ENCODE peak calls at places on chromosomes 11 and 22, in four cellular contexts. W, Y, P and T are unnamed samples.
A peak's percentile ranks its signal among the peaks of the same experiment; 100 is the strongest.

GRCh38 chr22:38788417-38788816 is 5.5 kb downstream of the DNAL4 start:
- DNase-seq in Y (no peak), P (no peak), W (no peak), T (peak; percentile 96)

GRCh38 chr11:65927904-65928397 is 8.7 kb downstream of the DRAP1 start:
- DNase-seq in P (peak; percentile 84), W (no peak), Y (peak; percentile 64), T (no peak)

GRCh38 chr11:30504468-30504867 is 81.7 kb downstream of the MPPED2 start:
- DNase-seq in W (no peak), P (no peak), Y (no peak), T (no peak)

GRCh38 chr11:115912484-115912945 is 408.3 kb upstream of the CADM1 start:
- DNase-seq in P (no peak), Y (no peak), W (no peak), T (peak; percentile 25)

GRCh38 chr22:49767355-49768062 is 60.2 kb downstream of the BRD1 start:
- DNase-seq in Y (peak; percentile 48), W (peak; percentile 38), P (peak; percentile 50), T (peak; percentile 57)

GRCh38 chr11:3639841-3640240 is 2.0 kb downstream of the ART5 start:
- DNase-seq in P (no peak), W (no peak), Y (no peak), T (no peak)

GRCh38 chr11:63505857-63506528 is at the start of gene LGALS12:
- DNase-seq in P (no peak), W (no peak), Y (peak; percentile 72), T (no peak)

GRCh38 chr11:7004482-7004881 is 15.7 kb downstream of the ZNF214 start:
- DNase-seq in P (no peak), Y (no peak), W (no peak), T (peak; percentile 86)

GRCh38 chr11:130086627-130087026 is 16.9 kb downstream of the APLP2 start:
- DNase-seq in Y (no peak), W (no peak), P (no peak), T (no peak)

GRCh38 chr11:67594480-67594879 is 10.9 kb downstream of the GSTP1 start:
- DNase-seq in P (no peak), Y (no peak), W (no peak), T (no peak)

GRCh38 chr22:29245626-29246385 is 22.0 kb downstream of the RHBDD3 start:
- DNase-seq in P (no peak), Y (peak; percentile 63), W (no peak), T (peak; percentile 54)

GRCh38 chr11:36452987-36453386 is 57.1 kb downstream of the TRAF6 start:
- DNase-seq in P (no peak), W (no peak), Y (no peak), T (no peak)

GRCh38 chr11:132780051-132780450 is 752.2 kb downstream of the OPCML start:
- DNase-seq in W (no peak), P (no peak), Y (no peak), T (no peak)

GRCh38 chr11:67355794-67356550 is 2.6 kb upstream of the POLD4 start:
- DNase-seq in Y (peak; percentile 1), W (no peak), P (no peak), T (no peak)

GRCh38 chr11:75077316-75077715 is 19.4 kb downstream of the OR2AT4 start:
- DNase-seq in W (no peak), Y (no peak), P (no peak), T (peak; percentile 19)

GRCh38 chr11:59191095-59191494 is 19.2 kb downstream of the DTX4 start:
- DNase-seq in Y (no peak), W (no peak), P (no peak), T (no peak)

GRCh38 chr11:100923555-100923954 is 206.1 kb downstream of the PGR start:
- DNase-seq in Y (no peak), W (no peak), P (no peak), T (peak; percentile 63)

GRCh38 chr22:37943471-37944198 is 9.8 kb downstream of the C22orf23 start:
- DNase-seq in Y (no peak), P (no peak), W (no peak), T (no peak)

GRCh38 chr11:68327586-68328370 is 15.4 kb downstream of the LRP5 start:
- DNase-seq in P (no peak), Y (no peak), W (no peak), T (no peak)

GRCh38 chr11:78808903-78809302 is 234.2 kb upstream of the NARS2 start:
- DNase-seq in W (no peak), P (no peak), Y (no peak), T (no peak)

GRCh38 chr11:76609736-76610370 is 60.7 kb downstream of the LRRC32 start:
- DNase-seq in Y (no peak), W (no peak), P (no peak), T (no peak)
- TF ChIP-seq CHD1 in Y (no peak), W (no peak), P (no peak), T (no peak)

GRCh38 chr11:119169272-119169719 is 771 bp downstream of the NLRX1 start:
- DNase-seq in P (no peak), W (peak; percentile 75), Y (no peak), T (no peak)
- TF ChIP-seq CHD1 in P (no peak), W (no peak), Y (no peak), T (no peak)

GRCh38 chr22:46626911-46627805 is 7.0 kb downstream of the GRAMD4 start:
- DNase-seq in P (no peak), Y (peak; percentile 51), W (peak; percentile 54), T (no peak)
- TF ChIP-seq CHD1 in P (no peak), Y (no peak), W (no peak), T (no peak)

GRCh38 chr11:96275807-96276594 is 67.0 kb downstream of the MAML2 start:
- DNase-seq in Y (no peak), P (no peak), W (no peak), T (peak; percentile 59)

GRCh38 chr11:96276836-96277235 is 66.2 kb downstream of the MAML2 start:
- DNase-seq in Y (no peak), W (no peak), P (no peak), T (no peak)

GRCh38 chr11:96278039-96278897 is 64.7 kb downstream of the MAML2 start:
- DNase-seq in P (no peak), W (no peak), Y (no peak), T (peak; percentile 23)

GRCh38 chr11:96279018-96279417 is 64.0 kb downstream of the MAML2 start:
- DNase-seq in W (no peak), Y (no peak), P (no peak), T (no peak)

DNA sequence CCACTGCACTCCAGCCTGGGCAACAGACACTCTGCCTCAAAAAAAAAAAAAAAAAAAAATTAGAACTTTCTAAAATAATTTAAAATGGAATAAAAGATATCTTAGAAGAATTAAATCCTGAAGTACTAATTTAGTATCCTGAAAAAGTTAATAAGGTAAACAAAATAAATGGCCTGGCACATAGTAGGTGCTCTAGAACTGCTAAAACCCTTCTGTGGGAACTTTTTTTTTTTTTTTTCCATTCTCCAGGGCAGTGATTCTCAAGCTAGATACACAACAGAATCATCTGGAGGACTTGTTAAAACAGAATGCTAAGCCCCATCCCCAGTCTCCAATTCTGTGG is 65.3 kb downstream of the MAML2 start:
- DNase-seq in P (no peak), Y (no peak), W (no peak), T (no peak)
- TF ChIP-seq CHD1 in P (no peak), Y (no peak), W (no peak), T (no peak)

GRCh38 chr11:71979094-71979493 is 19.6 kb upstream of the IL18BP start:
- DNase-seq in Y (no peak), W (no peak), P (no peak), T (no peak)

GRCh38 chr11:71977090-71977489 is 21.6 kb upstream of the IL18BP start:
- DNase-seq in P (no peak), Y (no peak), W (no peak), T (no peak)

GRCh38 chr11:71979582-71979981 is 19.1 kb upstream of the IL18BP start:
- DNase-seq in Y (no peak), W (no peak), P (no peak), T (no peak)

GRCh38 chr11:71977743-71978418 is 20.8 kb upstream of the IL18BP start:
- DNase-seq in Y (peak; percentile 37), P (peak; percentile 30), W (no peak), T (peak; percentile 57)
- TF ChIP-seq CHD1 in Y (no peak), P (no peak), W (no peak), T (no peak)

DNA sequence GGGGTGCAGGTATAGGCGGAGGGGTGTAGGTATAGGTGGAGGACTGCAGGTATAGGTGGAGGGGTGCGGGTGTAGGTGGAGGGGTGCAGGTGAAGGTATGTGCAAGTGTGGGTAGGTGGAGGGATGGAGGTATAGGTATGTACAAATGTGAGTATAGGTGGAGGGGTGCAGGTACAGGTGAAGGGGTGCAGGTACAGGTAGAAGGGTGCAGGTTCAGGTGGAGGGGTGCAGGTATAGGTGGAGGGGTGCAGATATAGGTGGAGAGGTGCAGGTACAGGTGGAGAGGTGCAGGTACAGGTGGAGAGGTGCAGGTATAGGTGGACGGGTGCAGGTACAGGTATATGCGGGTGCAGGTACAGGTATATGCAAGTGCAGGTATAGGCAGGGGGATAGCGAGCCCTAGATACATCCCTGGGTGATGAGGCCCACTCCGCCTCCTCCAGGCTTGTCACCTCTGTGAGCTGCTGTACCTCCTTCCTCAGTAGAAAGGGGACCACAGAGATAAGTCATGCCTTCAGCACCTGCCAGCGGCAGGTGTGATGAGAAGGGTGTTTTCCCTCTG is 17.2 kb downstream of the LINC01488 start:
- DNase-seq in Y (no peak), W (no peak), P (no peak), T (no peak)
- TF ChIP-seq CHD1 in Y (no peak), W (no peak), P (no peak), T (no peak)

GRCh38 chr11:93238956-93239355 is 41.2 kb upstream of the SLC36A4 start:
- DNase-seq in Y (no peak), W (no peak), P (no peak), T (no peak)

GRCh38 chr11:93234602-93235207 is 36.9 kb upstream of the SLC36A4 start:
- DNase-seq in P (peak; percentile 42), Y (peak; percentile 51), W (peak; percentile 49), T (peak; percentile 76)

DNA sequence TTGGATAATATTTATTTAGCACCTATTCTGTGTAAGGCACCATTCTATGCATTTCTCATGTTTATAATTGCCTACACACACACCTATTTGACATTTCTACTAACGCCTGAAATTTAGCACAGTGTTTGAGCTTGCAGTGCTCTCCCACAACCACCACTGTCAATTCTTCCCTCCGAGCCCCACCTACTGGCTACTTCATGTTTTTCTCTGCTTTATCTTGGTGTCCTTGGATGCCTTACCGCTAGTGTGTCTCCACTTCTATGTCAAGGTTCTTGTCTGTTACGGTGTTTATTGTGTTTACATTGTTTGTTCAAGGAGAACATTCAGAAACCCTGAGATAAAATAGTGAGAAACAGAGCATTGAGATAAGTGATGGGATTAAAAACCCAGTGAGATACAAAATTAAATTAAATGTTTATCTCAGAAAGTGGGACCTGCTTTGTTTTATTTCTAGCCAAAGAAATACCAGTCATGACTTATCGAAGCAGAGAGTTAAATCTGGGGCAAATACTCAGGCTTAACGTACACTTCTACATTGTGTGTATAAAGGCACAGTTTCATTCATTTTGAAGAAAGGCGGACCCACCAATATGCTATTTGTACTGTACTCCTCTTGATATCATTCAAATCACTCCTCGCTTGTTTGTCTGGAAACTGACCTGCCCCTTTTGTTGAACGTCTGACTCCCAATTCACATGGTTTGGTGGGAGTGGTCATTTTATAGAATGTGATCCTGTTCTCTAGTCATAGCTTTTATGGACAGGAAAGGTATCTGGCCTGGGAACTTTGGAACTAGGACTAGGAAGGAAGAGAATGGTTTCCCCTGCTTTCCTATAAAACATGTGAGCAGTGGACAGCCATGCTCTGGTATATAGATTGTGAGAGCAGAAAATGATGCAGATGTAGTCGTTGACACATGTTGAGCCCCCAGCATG is 39.2 kb upstream of the SLC36A4 start:
- DNase-seq in W (peak; percentile 10), Y (peak; percentile 16), P (no peak), T (peak; percentile 44)
- TF ChIP-seq CHD1 in W (no peak), Y (no peak), P (no peak), T (no peak)